ENCODE peak calls at places on chromosomes 2 and 18, in nine cellular contexts. I is SW480, K is T-helper 2 cell, G is pons, Z is HFF-Myc, J is brain microvascular endothelial cell, V is NCI-H1417, U is NCI-H2171 treated with DMSO at 0.1 percent for 48 hours, B is A172. F is an unnamed sample.

GRCh38 chr18:58541789-58542425 is 87.0 kb downstream of the ALPK2 start:
- DNase-seq in U (no peak), K (no peak), I (peak), V (no peak), Z (peak), G (peak), B (peak), J (peak), F (peak)

GRCh38 chr2:135144343-135144742 is 92.3 kb downstream of the RAB3GAP1 start:
- DNase-seq in B (no peak), J (no peak), V (no peak), K (no peak), I (no peak), Z (no peak), G (no peak), U (no peak), F (no peak)

GRCh38 chr2:196900843-196901242 is 25.7 kb downstream of the PGAP1 start:
- DNase-seq in I (no peak), J (no peak), B (no peak), U (no peak), V (no peak), G (no peak), Z (no peak), K (no peak), F (no peak)

GRCh38 chr18:1573732-1574131 is 669.1 kb downstream of the ADCYAP1 start:
- DNase-seq in I (no peak), U (no peak), G (no peak), Z (no peak), K (no peak), V (no peak), J (no peak), B (no peak), F (no peak)

GRCh38 chr2:155372969-155373368 is 674.5 kb downstream of the KCNJ3 start:
- DNase-seq in J (no peak), I (peak), K (no peak), U (peak), Z (no peak), G (peak), B (peak), V (no peak), F (no peak)

GRCh38 chr2:7867858-7868257 is 814.0 kb upstream of the ID2 start:
- DNase-seq in Z (no peak), I (no peak), J (no peak), U (no peak), V (no peak), B (no peak), K (no peak), G (no peak), F (no peak)

GRCh38 chr2:25131567-25132295 is 36.6 kb downstream of the POMC start:
- DNase-seq in B (no peak), K (no peak), Z (no peak), G (no peak), J (no peak), U (no peak), I (peak), V (no peak), F (no peak)

GRCh38 chr18:45282101-45282812 is 333.0 kb upstream of the SLC14A2 start:
- DNase-seq in U (no peak), J (no peak), I (no peak), Z (no peak), K (no peak), V (no peak), B (no peak), G (no peak), F (no peak)

GRCh38 chr2:240958366-240959213 is 39.8 kb upstream of the SNED1 start:
- DNase-seq in J (no peak), B (no peak), V (no peak), U (no peak), K (no peak), I (no peak), Z (no peak), G (no peak), F (no peak)

GRCh38 chr2:71069376-71069775 is 928 bp downstream of the NAGK start:
- DNase-seq in U (no peak), G (no peak), J (peak), B (no peak), V (no peak), K (no peak), I (no peak), Z (no peak), F (no peak)

GRCh38 chr2:86189782-86190416 is 5.4 kb downstream of the IMMT start:
- DNase-seq in V (no peak), Z (no peak), G (no peak), K (no peak), I (no peak), J (no peak), U (no peak), B (no peak), F (no peak)

GRCh38 chr2:189060096-189060642 is 86.0 kb downstream of the COL3A1 start:
- DNase-seq in K (no peak), Z (no peak), J (no peak), B (no peak), U (no peak), I (no peak), V (no peak), G (no peak), F (no peak)

GRCh38 chr2:241546771-241547498 is 11.6 kb upstream of the BOK start:
- DNase-seq in K (no peak), I (peak), Z (no peak), V (no peak), U (no peak), B (peak), G (peak), J (peak), F (no peak)

GRCh38 chr2:29662841-29663240 is 258.5 kb downstream of the ALK start:
- DNase-seq in J (no peak), B (no peak), I (no peak), Z (no peak), V (no peak), U (no peak), G (no peak), K (no peak), F (no peak)

GRCh38 chr2:239165206-239165831 is 235.5 kb downstream of the HDAC4 start:
- DNase-seq in K (no peak), Z (no peak), B (no peak), G (no peak), I (no peak), V (no peak), U (no peak), J (no peak), F (no peak)

GRCh38 chr2:241273552-241273988 is 41.9 kb downstream of the HDLBP start:
- DNase-seq in V (no peak), G (no peak), K (no peak), I (no peak), U (no peak), J (no peak), B (no peak), Z (no peak), F (no peak)

GRCh38 chr2:101617188-101617587 is 80.3 kb upstream of the MAP4K4 start:
- DNase-seq in J (peak), I (no peak), U (no peak), V (no peak), K (no peak), B (peak), Z (peak), G (no peak), F (no peak)